ENCODE peak calls at places on chromosomes 12 and 14, in four cellular contexts. H is HCT116, W is GM12878, D is esophagus muscularis mucosa. Y is an unnamed sample.
A peak's percentile ranks its signal among the peaks of the same experiment; 100 is the strongest.

GRCh38 chr14:31206536-31207286 is 882 bp downstream of the HECTD1 start:
- DNase-seq in H (no peak), W (no peak), D (no peak), Y (peak; percentile 15)

GRCh38 chr14:55794655-55795583 is 214.9 kb downstream of the KTN1 start:
- DNase-seq in H (no peak), W (no peak), D (no peak), Y (no peak)

GRCh38 chr14:61662437-61663311 is 32.6 kb upstream of the HIF1A start:
- DNase-seq in H (peak; percentile 34), W (peak; percentile 100), D (peak; percentile 81), Y (no peak)

GRCh38 chr14:68976160-68977067 is 2.7 kb downstream of the ACTN1 start:
- DNase-seq in H (no peak), W (no peak), D (no peak), Y (no peak)

GRCh38 chr12:14960548-14961465 is 594 bp downstream of the ARHGDIB start:
- DNase-seq in H (no peak), W (no peak), D (no peak), Y (no peak)

GRCh38 chr14:57136669-57137068 is 132.0 kb downstream of the EXOC5 start:
- DNase-seq in H (no peak), W (no peak), D (no peak), Y (no peak)

GRCh38 chr12:59046763-59047534 is 126.6 kb upstream of the LRIG3 start:
- DNase-seq in H (no peak), W (no peak), D (no peak), Y (no peak)

GRCh38 chr14:51014625-51015024 is 70.3 kb upstream of the PYGL start:
- DNase-seq in H (no peak), W (no peak), D (no peak), Y (no peak)

GRCh38 chr14:92610849-92611271 is 97.3 kb downstream of the RIN3 start:
- DNase-seq in H (no peak), W (no peak), D (no peak), Y (no peak)

GRCh38 chr12:74646831-74647230 is 109.2 kb downstream of the ATXN7L3B start:
- DNase-seq in H (peak; percentile 37), W (no peak), D (no peak), Y (no peak)

GRCh38 chr12:109810954-109811623 is 22.1 kb downstream of the TRPV4 start:
- DNase-seq in H (no peak), W (no peak), D (no peak), Y (no peak)

GRCh38 chr14:61107148-61107641 is 126.2 kb downstream of the SLC38A6 start:
- DNase-seq in H (no peak), W (no peak), D (peak; percentile 92), Y (no peak)

GRCh38 chr14:51419685-51420084 is 179.6 kb downstream of the TMX1 start:
- DNase-seq in H (no peak), W (no peak), D (no peak), Y (no peak)

GRCh38 chr12:82730832-82731497 is 44.3 kb downstream of the TMTC2 start:
- DNase-seq in H (no peak), W (no peak), D (no peak), Y (no peak)

GRCh38 chr12:64270411-64270810 is 48.3 kb upstream of the KICS2 start:
- DNase-seq in H (no peak), W (no peak), D (no peak), Y (no peak)

GRCh38 chr12:110776410-110776809 is 33.7 kb upstream of the PPP1CC start:
- DNase-seq in H (no peak), W (peak; percentile 96), D (no peak), Y (peak; percentile 34)

GRCh38 chr14:29521526-29522137 is 406.0 kb downstream of the PRKD1 start:
- DNase-seq in H (no peak), W (no peak), D (no peak), Y (peak; percentile 1)

GRCh38 chr14:71183856-71184255 is 276.6 kb downstream of the PCNX1 start:
- DNase-seq in H (no peak), W (no peak), D (no peak), Y (no peak)

GRCh38 chr12:22283006-22283506 is 51.5 kb downstream of the ST8SIA1 start:
- DNase-seq in H (no peak), W (no peak), D (no peak), Y (no peak)

GRCh38 chr12:64304571-64304970 is 82.5 kb upstream of the KICS2 start:
- DNase-seq in H (no peak), W (no peak), D (peak; percentile 68), Y (no peak)

GRCh38 chr14:22520235-22520634 is 68.8 kb downstream of the DAD1 start:
- DNase-seq in H (no peak), W (no peak), D (no peak), Y (no peak)

GRCh38 chr12:24270464-24270863 is 321.0 kb upstream of the SOX5 start:
- DNase-seq in H (no peak), W (no peak), D (no peak), Y (no peak)

GRCh38 chr12:28027947-28028724 is 55.6 kb upstream of the PTHLH start:
- DNase-seq in H (no peak), W (no peak), D (no peak), Y (no peak)

GRCh38 chr12:20549115-20549719 is 145.9 kb upstream of the SLCO1C1 start:
- DNase-seq in H (peak; percentile 34), W (no peak), D (no peak), Y (no peak)

GRCh38 chr12:19963972-19964371 is 404.4 kb upstream of the PDE3A start:
- DNase-seq in H (no peak), W (peak; percentile 13), D (no peak), Y (no peak)

GRCh38 chr12:109923038-109923437 is 23.0 kb downstream of the TCHP start:
- DNase-seq in H (no peak), W (no peak), D (no peak), Y (no peak)

GRCh38 chr12:42370013-42370412 is 44.0 kb downstream of the PPHLN1 start:
- DNase-seq in H (no peak), W (no peak), D (no peak), Y (no peak)

GRCh38 chr12:60402996-60403395 is 807.2 kb downstream of the SLC16A7 start:
- DNase-seq in H (no peak), W (no peak), D (no peak), Y (no peak)

DNA sequence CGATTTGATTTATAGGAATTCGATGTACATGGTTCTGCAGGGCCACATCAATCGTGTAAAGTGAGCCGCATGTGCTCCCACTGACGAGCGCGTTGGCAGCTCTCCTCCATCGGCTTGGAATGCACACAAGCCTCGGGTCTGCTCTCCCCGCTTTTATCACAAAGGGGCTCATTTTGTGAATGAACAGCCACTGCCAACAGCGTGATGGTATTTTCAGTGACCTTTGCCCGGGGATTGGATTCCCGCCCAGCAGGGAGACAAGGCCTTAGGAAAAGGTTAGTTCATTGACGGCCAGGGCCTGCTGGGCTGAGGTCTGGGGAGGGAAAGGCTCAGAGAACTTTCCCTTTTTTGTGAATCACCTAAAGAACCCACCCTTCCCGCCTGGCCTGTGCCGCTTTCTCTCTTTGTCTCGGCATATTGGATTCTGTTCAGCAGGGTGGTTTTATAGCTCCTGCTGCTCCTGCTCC is 232.1 kb downstream of the MSRB3 start:
- DNase-seq in H (peak; percentile 84), W (no peak), D (no peak), Y (no peak)
- TF ChIP-seq POLR2AphosphoS5 in H (peak; percentile 12), W (no peak), D (no peak), Y (no peak)

GRCh38 chr12:124909831-124910560 is 4.5 kb downstream of the UBC start:
- DNase-seq in H (no peak), W (no peak), D (no peak), Y (no peak)
- TF ChIP-seq POLR2A in H (no peak), W (peak; percentile 61), D (peak; percentile 7), Y (peak; percentile 48)

DNA sequence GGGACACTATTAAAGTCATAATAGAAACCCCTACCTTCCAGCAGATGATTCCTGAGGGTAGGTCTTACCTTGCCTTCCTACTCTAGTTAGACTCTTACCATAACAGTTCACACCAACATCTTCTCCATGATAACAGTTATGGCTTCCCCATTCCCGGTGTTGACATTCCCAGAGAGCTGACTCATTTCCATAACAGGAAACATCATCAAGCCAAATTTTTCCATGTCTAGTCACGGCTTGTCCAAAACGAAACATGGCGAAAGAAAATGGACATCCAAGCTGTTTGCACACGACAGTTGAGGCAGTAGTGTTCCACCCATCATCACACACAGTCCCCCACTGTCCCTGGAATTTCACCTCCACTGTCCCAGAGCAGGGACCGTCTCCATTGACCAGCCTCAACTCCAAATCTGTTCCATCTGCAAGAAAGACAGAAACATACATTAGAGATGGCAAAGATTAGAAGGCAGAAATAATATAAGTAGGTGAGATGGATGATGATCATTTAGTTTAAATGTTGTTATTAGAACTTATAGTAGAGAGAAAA is 10.6 kb downstream of the CD163L1 start:
- DNase-seq in H (peak; percentile 26), W (no peak), D (no peak), Y (no peak)
- TF ChIP-seq POLR2AphosphoS5 in H (no peak), W (no peak), D (no peak), Y (no peak)

GRCh38 chr12:45243963-45244362 is 28.1 kb downstream of the ANO6 start:
- DNase-seq in H (no peak), W (no peak), D (no peak), Y (no peak)

GRCh38 chr12:45247589-45247988 is 31.7 kb downstream of the ANO6 start:
- DNase-seq in H (no peak), W (no peak), D (no peak), Y (no peak)

GRCh38 chr12:45244561-45245348 is 28.9 kb downstream of the ANO6 start:
- DNase-seq in H (no peak), W (peak; percentile 56), D (no peak), Y (no peak)

GRCh38 chr12:45246202-45246601 is 30.3 kb downstream of the ANO6 start:
- DNase-seq in H (no peak), W (no peak), D (no peak), Y (no peak)

DNA sequence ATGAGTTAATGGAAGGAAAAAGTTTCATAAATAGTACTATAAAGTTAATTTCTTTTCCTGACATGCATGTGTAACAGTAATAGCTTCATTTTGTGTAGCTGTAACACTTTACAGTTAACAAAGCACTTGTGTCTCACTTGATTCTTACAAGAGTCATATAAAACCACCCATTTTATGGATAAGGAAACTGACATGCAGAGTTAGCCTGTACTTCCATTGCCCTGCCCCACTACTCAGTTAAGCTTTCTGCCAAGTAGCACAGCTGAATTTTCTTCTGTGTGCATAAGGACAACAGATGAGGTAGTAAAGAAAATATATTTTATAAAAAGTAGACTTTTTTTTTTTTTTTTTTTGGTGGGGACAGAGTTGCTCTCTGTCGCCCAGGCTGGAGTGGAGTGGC is 32.2 kb downstream of the ANO6 start:
- DNase-seq in H (no peak), W (no peak), D (no peak), Y (no peak)
- TF ChIP-seq POLR2A in H (no peak), W (no peak), D (no peak), Y (no peak)

GRCh38 chr12:94616217-94616729 is 34.1 kb downstream of the TMCC3 start:
- DNase-seq in H (no peak), W (no peak), D (no peak), Y (no peak)
- TF ChIP-seq POLR2AphosphoS5 in H (no peak), W (no peak), D (no peak), Y (no peak)

DNA sequence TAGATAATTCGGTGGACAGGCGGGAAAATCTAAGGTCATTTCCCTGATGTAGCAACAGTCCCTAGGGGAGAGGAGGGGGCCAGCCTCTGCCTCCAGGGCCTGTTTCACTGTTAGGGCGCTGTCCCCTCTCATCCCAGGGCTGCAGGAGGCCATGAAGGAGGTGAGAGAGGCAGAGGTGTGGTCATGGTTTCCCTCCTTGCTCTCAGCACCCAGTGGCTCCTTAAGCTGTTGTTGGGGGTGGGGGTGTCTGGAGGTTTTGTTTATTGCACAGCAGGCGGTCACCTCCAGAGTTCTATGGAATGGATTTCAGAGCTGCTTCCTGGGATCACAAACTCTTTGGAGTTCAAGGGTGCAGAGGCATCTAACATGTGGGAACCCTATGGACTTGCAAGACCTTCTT is 212.5 kb upstream of the RTL1 start:
- DNase-seq in H (no peak), W (no peak), D (peak; percentile 86), Y (no peak)
- TF ChIP-seq POLR2A in H (no peak), W (no peak), D (no peak), Y (no peak)